ENCODE peak calls at places on chromosomes 2 and 18, in eight cellular contexts. U, Q, Z, W, J, O, R and K are unnamed samples.

GRCh38 chr18:13221821-13222220 is 3.3 kb downstream of the LDLRAD4 start:
- DNase-seq in J (peak), O (peak), Q (no peak), R (no peak), W (no peak), Z (no peak), U (no peak), K (no peak)

GRCh38 chr2:54041135-54041534 is 70.3 kb upstream of the PSME4 start:
- DNase-seq in Z (no peak), Q (no peak), W (no peak), U (no peak), O (no peak), J (no peak), R (no peak), K (no peak)

GRCh38 chr2:204871246-204871953 is 326.1 kb downstream of the PARD3B start:
- DNase-seq in Z (peak), O (no peak), R (peak), U (peak), W (peak), J (peak), Q (no peak), K (peak)

GRCh38 chr2:190599546-190600220 is 49.2 kb upstream of the NAB1 start:
- DNase-seq in O (no peak), J (no peak), R (no peak), Z (no peak), W (no peak), U (no peak), Q (no peak), K (no peak)

GRCh38 chr2:157830696-157831570 is 45.2 kb downstream of the ACVR1 start:
- DNase-seq in U (peak), Z (no peak), W (no peak), R (peak), J (peak), O (peak), Q (no peak), K (no peak)

GRCh38 chr2:234852941-234853340 is 98.9 kb upstream of the SH3BP4 start:
- DNase-seq in W (no peak), O (no peak), Z (no peak), J (no peak), U (no peak), Q (no peak), R (no peak), K (no peak)

GRCh38 chr2:200188851-200189250 is 117.6 kb upstream of the SPATS2L start:
- DNase-seq in U (no peak), R (no peak), Z (no peak), W (no peak), O (no peak), Q (no peak), J (no peak), K (no peak)

GRCh38 chr2:23452397-23452796 is 67.4 kb downstream of the KLHL29 start:
- DNase-seq in R (no peak), Q (no peak), J (no peak), O (no peak), W (no peak), Z (no peak), U (no peak), K (no peak)

GRCh38 chr18:37671530-37671929 is 105.9 kb upstream of the CELF4 start:
- DNase-seq in R (no peak), O (no peak), U (no peak), J (no peak), Q (no peak), W (no peak), Z (no peak), K (no peak)

GRCh38 chr2:29936005-29936404 is 14.6 kb upstream of the ALK start:
- DNase-seq in Z (no peak), Q (no peak), W (no peak), O (no peak), U (no peak), R (no peak), J (no peak), K (no peak)

GRCh38 chr2:28356095-28356911 is 36.4 kb upstream of the FOSL2 start:
- DNase-seq in R (no peak), Z (peak), O (peak), Q (no peak), U (no peak), W (no peak), J (peak), K (no peak)

GRCh38 chr2:85873679-85874078 is 15.1 kb downstream of the ST3GAL5 start:
- DNase-seq in Z (no peak), O (no peak), J (no peak), U (no peak), Q (no peak), R (no peak), W (peak), K (no peak)

GRCh38 chr18:23963443-23964185 is 50.9 kb upstream of the TTC39C start:
- DNase-seq in J (no peak), Z (no peak), R (no peak), U (no peak), W (no peak), O (no peak), Q (no peak), K (no peak)

GRCh38 chr2:180742809-180743208 is 237.6 kb upstream of the UBE2E3 start:
- DNase-seq in U (peak), Q (no peak), R (no peak), O (no peak), W (no peak), J (peak), Z (no peak), K (no peak)

GRCh38 chr2:42756956-42757513 is 6.9 kb downstream of the OXER1 start:
- DNase-seq in J (peak), O (no peak), R (no peak), U (no peak), Q (no peak), Z (no peak), W (no peak), K (no peak)

GRCh38 chr2:71505770-71506140 is 52.4 kb downstream of the DYSF start:
- DNase-seq in R (no peak), W (no peak), J (no peak), O (no peak), Z (no peak), Q (no peak), U (no peak), K (no peak)

GRCh38 chr18:67669993-67670671 is 153.6 kb upstream of the DSEL start:
- DNase-seq in W (no peak), U (no peak), J (peak), R (peak), Q (no peak), Z (no peak), O (no peak), K (no peak)

GRCh38 chr2:224882291-224883171 is 159.7 kb downstream of the DOCK10 start:
- DNase-seq in Z (peak), R (peak), Q (no peak), W (no peak), O (no peak), J (peak), U (peak), K (no peak)

GRCh38 chr2:210577263-210578071 is 21.1 kb downstream of the CPS1 start:
- DNase-seq in J (peak), R (peak), Z (peak), W (peak), U (peak), O (no peak), Q (no peak), K (peak)

GRCh38 chr2:33275689-33276444 is 200.6 kb upstream of the RASGRP3 start:
- DNase-seq in U (peak), R (peak), O (no peak), Q (no peak), Z (no peak), W (peak), J (peak), K (no peak)

GRCh38 chr2:111148925-111149324 is 28.2 kb downstream of the BCL2L11 start:
- DNase-seq in Q (no peak), O (no peak), U (no peak), Z (no peak), R (no peak), W (no peak), J (no peak), K (no peak)

GRCh38 chr18:75173125-75173432 is 35.9 kb downstream of the PTGR3 start:
- DNase-seq in W (peak), O (no peak), Q (no peak), Z (peak), R (no peak), J (peak), U (no peak), K (no peak)

GRCh38 chr2:163182764-163183354 is 344.3 kb upstream of the KCNH7 start:
- DNase-seq in O (no peak), R (no peak), Q (no peak), U (peak), Z (peak), W (peak), J (peak), K (peak)

GRCh38 chr2:86301010-86301409 is 36.4 kb downstream of the REEP1 start:
- DNase-seq in R (no peak), Z (no peak), W (no peak), O (no peak), Q (no peak), J (peak), U (no peak), K (no peak)

GRCh38 chr18:7592305-7593071 is 25.4 kb downstream of the PTPRM start:
- DNase-seq in O (no peak), U (no peak), W (peak), Q (no peak), R (no peak), Z (no peak), J (no peak), K (no peak)